ENCODE peak calls at places on chromosomes 6 and 20, in six cellular contexts. J, N, C, S, D and M are unnamed samples.

GRCh38 chr6:7996538-7997225 is 67.5 kb downstream of the BLOC1S5 start:
- DNase-seq in S (no peak), D (no peak), C (no peak), J (no peak), N (peak), M (no peak)

GRCh38 chr6:84597238-84597875 is 167.0 kb downstream of the TBX18 start:
- DNase-seq in N (peak), C (no peak), J (no peak), D (no peak), S (no peak), M (no peak)

GRCh38 chr6:150231456-150231855 is 88.6 kb downstream of the PPP1R14C start:
- DNase-seq in D (no peak), N (peak), S (no peak), C (no peak), J (no peak), M (no peak)

GRCh38 chr6:8436956-8437355 is 1.6 kb upstream of the SLC35B3 start:
- DNase-seq in D (no peak), S (no peak), J (no peak), C (no peak), N (no peak), M (no peak)

GRCh38 chr20:13401596-13401995 is 180.5 kb downstream of the ISM1 start:
- DNase-seq in D (no peak), C (no peak), S (no peak), J (no peak), N (no peak), M (no peak)

GRCh38 chr20:7361321-7361720 is 578.9 kb downstream of the HAO1 start:
- DNase-seq in N (no peak), J (no peak), D (no peak), S (no peak), C (no peak), M (peak)

GRCh38 chr20:39661833-39662232 is 699.7 kb downstream of the DHX35 start:
- DNase-seq in D (no peak), N (peak), S (no peak), J (no peak), C (no peak), M (no peak)

GRCh38 chr6:31779908-31780307 is 2.8 kb upstream of the VWA7 start:
- DNase-seq in D (no peak), C (no peak), J (no peak), S (no peak), N (no peak), M (no peak)

GRCh38 chr6:43436577-43437282 is 9.4 kb downstream of the ABCC10 start:
- DNase-seq in D (no peak), J (peak), S (no peak), N (peak), C (no peak), M (no peak)

GRCh38 chr20:44142416-44142815 is 44.6 kb downstream of the JPH2 start:
- DNase-seq in S (no peak), C (no peak), J (no peak), D (no peak), N (peak), M (no peak)

GRCh38 chr20:24600012-24600411 is 130.6 kb downstream of the SYNDIG1 start:
- DNase-seq in C (no peak), J (no peak), S (no peak), N (no peak), D (no peak), M (no peak)